ENCODE peak calls at places on chromosomes 4 and X, in nine cellular contexts. U is iPS DF 6.9; Q is left ventricle myocardium inferior; O is neural progenitor cell; G is CD8-positive, alpha-beta memory T cell; L is endothelial cell of umbilical vein; E is tibial artery; V is cardiac muscle cell; J is ovary. B is an unnamed sample.

GRCh38 chr4:11505225-11505971 is 76.7 kb upstream of the HS3ST1 start:
- DNase-seq in U (no peak), Q (no peak), O (no peak), G (no peak), L (peak; percentile 96), E (no peak), V (peak; percentile 32), J (no peak), B (peak; percentile 80)

GRCh38 chr4:3406431-3406830 is 35.3 kb upstream of the HGFAC start:
- DNase-seq in U (no peak), Q (no peak), O (no peak), G (no peak), L (no peak), E (no peak), V (no peak), J (peak; percentile 30), B (no peak)

GRCh38 chr4:14726441-14727405 is 275.6 kb upstream of the CPEB2 start:
- DNase-seq in U (no peak), Q (no peak), O (no peak), G (no peak), L (no peak), E (no peak), V (peak; percentile 24), J (no peak), B (peak; percentile 60)

GRCh38 chr4:57080781-57081650 is 29.2 kb downstream of the IGFBP7 start:
- DNase-seq in U (no peak), Q (no peak), O (no peak), G (no peak), L (peak; percentile 99), E (no peak), V (peak; percentile 95), J (no peak), B (peak; percentile 100)

GRCh38 chrX:40511258-40511657 is 69.5 kb upstream of the ATP6AP2 start:
- DNase-seq in U (no peak), Q (no peak), O (no peak), G (no peak), L (no peak), E (no peak), V (no peak), J (no peak), B (no peak)

GRCh38 chrX:17968367-17968766 is 107.3 kb upstream of the RAI2 start:
- DNase-seq in U (no peak), Q (no peak), O (peak; percentile 34), G (no peak), L (no peak), E (no peak), V (no peak), J (no peak), B (no peak)

GRCh38 chrX:41718481-41719245 is 5.3 kb upstream of the GPR82 start:
- DNase-seq in U (no peak), Q (no peak), O (peak; percentile 83), G (no peak), L (no peak), E (no peak), V (no peak), J (no peak), B (peak; percentile 67)

GRCh38 chr4:112403072-112403945 is 106.1 kb downstream of the ALPK1 start:
- DNase-seq in U (no peak), Q (no peak), O (peak; percentile 83), G (no peak), L (no peak), E (no peak), V (peak; percentile 25), J (no peak), B (no peak)

GRCh38 chr4:186904104-186904503 is 180.4 kb upstream of the FAT1 start:
- DNase-seq in U (no peak), Q (no peak), O (no peak), G (no peak), L (peak; percentile 29), E (no peak), V (peak; percentile 73), J (no peak), B (peak; percentile 88)

GRCh38 chr4:182297659-182298058 is 54.5 kb downstream of the TENM3 start:
- DNase-seq in U (no peak), Q (no peak), O (no peak), G (no peak), L (no peak), E (no peak), V (peak; percentile 42), J (no peak), B (peak; percentile 78)

DNA sequence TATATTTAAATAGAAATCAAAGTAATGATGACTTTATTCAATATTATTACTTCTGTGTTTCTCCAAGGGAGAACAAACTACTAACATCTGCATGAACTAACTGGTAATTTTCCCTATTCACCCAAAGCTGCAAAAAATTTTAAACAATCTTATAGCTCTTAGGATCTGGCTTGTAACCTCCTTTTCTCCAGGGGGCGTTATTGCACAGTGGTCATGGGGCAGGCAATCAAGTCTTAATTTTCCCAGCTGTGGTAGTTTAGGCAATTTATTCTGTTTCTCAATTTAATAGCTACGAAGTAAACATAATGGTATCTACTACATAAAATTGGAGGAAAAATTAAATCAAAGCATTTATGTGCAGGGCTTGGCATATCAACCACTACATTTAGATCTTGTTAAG is 137.5 kb upstream of the GUCY1A1 start:
- DNase-seq in U (no peak), Q (no peak), O (peak; percentile 41), G (no peak), L (peak; percentile 74), E (no peak), V (peak; percentile 69), J (no peak), B (no peak)
- H3K27ac ChIP-seq in U (no peak overlapping the region), Q (peak overlapping the region; percentile 16), O (no peak overlapping the region), G (no peak overlapping the region), L (no peak overlapping the region), E (no peak overlapping the region), V (no peak overlapping the region), J (no peak overlapping the region), B (no peak overlapping the region)

GRCh38 chr4:88030565-88031310 is 23.3 kb downstream of the PKD2 start:
- DNase-seq in U (no peak), Q (no peak), O (no peak), G (no peak), L (no peak), E (no peak), V (no peak), J (no peak), B (no peak)

GRCh38 chr4:88033309-88033708 is 25.9 kb downstream of the PKD2 start:
- DNase-seq in U (peak; percentile 11), Q (no peak), O (peak; percentile 69), G (peak; percentile 35), L (peak; percentile 69), E (no peak), V (peak; percentile 78), J (no peak), B (peak; percentile 35)

GRCh38 chr4:88029556-88029955 is 22.1 kb downstream of the PKD2 start:
- DNase-seq in U (no peak), Q (no peak), O (no peak), G (no peak), L (no peak), E (no peak), V (no peak), J (no peak), B (no peak)

GRCh38 chr4:88027611-88028608 is 20.5 kb downstream of the PKD2 start:
- DNase-seq in U (no peak), Q (no peak), O (no peak), G (no peak), L (peak; percentile 8), E (no peak), V (peak; percentile 81), J (no peak), B (peak; percentile 95)

GRCh38 chr4:88028961-88029360 is 21.5 kb downstream of the PKD2 start:
- DNase-seq in U (no peak), Q (no peak), O (no peak), G (no peak), L (peak; percentile 2), E (no peak), V (no peak), J (no peak), B (no peak)
- H3K27ac ChIP-seq in U (no peak overlapping the region), Q (no peak overlapping the region), O (no peak overlapping the region), G (no peak overlapping the region), L (no peak overlapping the region), E (peak overlapping the region; percentile 17), V (no peak overlapping the region), J (no peak overlapping the region), B (peak overlapping the region; percentile 42)

DNA sequence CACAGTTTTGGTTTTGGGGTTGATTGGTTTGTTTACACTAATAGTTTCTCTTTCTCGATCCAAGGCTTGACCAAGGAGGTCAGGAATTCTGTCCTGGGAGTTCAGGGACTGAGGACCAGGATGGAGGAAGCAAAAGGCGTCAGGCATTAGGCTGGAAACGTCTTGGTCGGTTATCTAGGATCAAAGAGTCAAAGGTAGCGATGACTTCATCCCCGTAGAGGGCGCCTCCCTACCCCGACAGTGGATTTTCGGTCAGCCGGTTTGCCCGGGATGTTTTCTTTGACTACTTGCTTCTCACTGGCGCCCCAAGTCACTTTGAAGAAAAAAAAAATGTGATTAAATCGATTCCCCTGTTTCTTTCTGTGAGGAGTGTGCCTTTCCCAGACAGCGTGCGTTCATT is 985 bp upstream of the FHDC1 start:
- DNase-seq in U (no peak), Q (no peak), O (peak; percentile 76), G (no peak), L (no peak), E (no peak), V (no peak), J (no peak), B (no peak)
- H3K27ac ChIP-seq in U (no peak overlapping the region), Q (no peak overlapping the region), O (no peak overlapping the region), G (no peak overlapping the region), L (no peak overlapping the region), E (no peak overlapping the region), V (no peak overlapping the region), J (no peak overlapping the region), B (no peak overlapping the region)

GRCh38 chr4:87716350-87717041 is 66.4 kb downstream of the DMP1 start:
- DNase-seq in U (no peak), Q (no peak), O (no peak), G (no peak), L (no peak), E (no peak), V (peak; percentile 21), J (no peak), B (no peak)
- H3K27ac ChIP-seq in U (no peak overlapping the region), Q (peak overlapping the region; percentile 89), O (no peak overlapping the region), G (no peak overlapping the region), L (no peak overlapping the region), E (no peak overlapping the region), V (no peak overlapping the region), J (no peak overlapping the region), B (no peak overlapping the region)

B was measured in astrocyte.